ENCODE peak calls at places on chromosomes 2 and 18, in five cellular contexts. I is NCI-H1092; V is HuH-7.5; J is CD4-positive, alpha-beta memory T cell; N is left colon. Y is an unnamed sample.

GRCh38 chr2:29317077-29317517 is 201.9 kb downstream of the CLIP4 start:
- DNase-seq in V (no peak), N (no peak), I (no peak), J (no peak), Y (no peak)

GRCh38 chr2:231522418-231523180 is 7.6 kb downstream of the NMUR1 start:
- DNase-seq in J (no peak), I (no peak), N (no peak), V (no peak), Y (no peak)

GRCh38 chr18:42310956-42311355 is 355.9 kb downstream of the PIK3C3 start:
- DNase-seq in N (no peak), V (no peak), I (no peak), J (no peak), Y (no peak)

GRCh38 chr2:68948695-68949094 is 4.0 kb downstream of the GKN2 start:
- DNase-seq in N (no peak), J (no peak), I (no peak), V (no peak), Y (no peak)

GRCh38 chr2:152106464-152106863 is 7.6 kb upstream of the CACNB4 start:
- DNase-seq in I (no peak), J (no peak), N (no peak), V (no peak), Y (no peak)

GRCh38 chr2:117771969-117772630 is 42.4 kb upstream of the DDX18 start:
- DNase-seq in I (peak), N (no peak), J (no peak), V (no peak), Y (no peak)

GRCh38 chr2:10863837-10864236 is 47.9 kb upstream of the KCNF1 start:
- DNase-seq in J (no peak), I (no peak), N (no peak), V (no peak), Y (no peak)

GRCh38 chr18:38633333-38633732 is 1067.7 kb upstream of the CELF4 start:
- DNase-seq in I (no peak), V (no peak), N (no peak), J (no peak), Y (no peak)

GRCh38 chr18:8773980-8774379 is 68.6 kb downstream of the MTCL1 start:
- DNase-seq in V (no peak), I (no peak), J (no peak), N (no peak), Y (no peak)

Y was measured in stomach.